ENCODE peak calls at places on chromosomes 7 and 10, in nine cellular contexts. J is NCI-H1092; P is stimulated activated CD8-positive, alpha-beta memory T cell treated with anti-CD3 and anti-CD28 coated beads, Interleukin-4, amount 100 ng/mL, for 1 hour; E is hypothalamus; C is activated naive CD4-positive, alpha-beta T cell treated with anti-CD3 and anti-CD28 coated beads for 36 hours; S is T follicular helper cell; G is cortex of kidney; A is Daoy; M is aorta. T is an unnamed sample.

GRCh38 chr7:22452142-22452763 is 47.7 kb downstream of the STEAP1B start:
- DNase-seq in P (no peak), E (peak), M (no peak), C (peak), S (no peak), J (no peak), A (peak), G (no peak), T (peak)

GRCh38 chr7:43148161-43148731 is 35.8 kb downstream of the HECW1 start:
- DNase-seq in E (no peak), M (no peak), C (no peak), A (no peak), J (no peak), G (no peak), P (no peak), S (no peak), T (no peak)

GRCh38 chr10:21265622-21266021 is 259.9 kb downstream of the SKIDA1 start:
- DNase-seq in J (no peak), M (no peak), C (no peak), G (no peak), E (no peak), P (no peak), A (peak), S (no peak), T (no peak)

GRCh38 chr10:110793128-110793812 is 78.5 kb upstream of the PDCD4 start:
- DNase-seq in E (no peak), A (no peak), J (peak), S (no peak), P (no peak), G (no peak), M (no peak), C (no peak), T (no peak)

GRCh38 chr10:42973870-42974692 is 102.8 kb upstream of the RET start:
- DNase-seq in G (no peak), A (no peak), J (no peak), C (no peak), E (no peak), M (no peak), S (no peak), P (no peak), T (no peak)

GRCh38 chr7:26443761-26444160 is 152.1 kb downstream of the SNX10 start:
- DNase-seq in M (no peak), G (no peak), A (no peak), P (no peak), J (no peak), E (no peak), C (no peak), S (no peak), T (no peak)

GRCh38 chr10:43824934-43825333 is 176.3 kb upstream of the ZNF32 start:
- DNase-seq in C (no peak), S (no peak), G (no peak), P (no peak), M (peak), J (no peak), A (no peak), E (no peak), T (peak)

GRCh38 chr7:41156268-41156667 is 546.6 kb downstream of the INHBA start:
- DNase-seq in S (no peak), A (peak), G (no peak), M (no peak), C (no peak), P (no peak), E (no peak), J (no peak), T (no peak)

GRCh38 chr10:127374901-127375300 is 174.2 kb upstream of the NPS start:
- DNase-seq in M (no peak), S (no peak), G (no peak), J (no peak), E (no peak), A (no peak), P (no peak), C (no peak), T (no peak)

GRCh38 chr10:31062856-31063255 is 31.2 kb upstream of the ZNF438 start:
- DNase-seq in E (no peak), P (no peak), S (no peak), A (no peak), G (no peak), M (no peak), C (no peak), J (no peak), T (no peak)

GRCh38 chr7:20562461-20562860 is 53.0 kb upstream of the ABCB5 start:
- DNase-seq in C (no peak), A (no peak), M (no peak), E (no peak), P (no peak), S (no peak), G (no peak), J (no peak), T (no peak)

GRCh38 chr7:38630720-38631673 is at the start of gene AMPH:
- DNase-seq in G (no peak), E (peak), M (peak), J (peak), A (peak), P (no peak), S (no peak), C (peak), T (peak)

GRCh38 chr7:70183278-70183677 is 585.0 kb downstream of the AUTS2 start:
- DNase-seq in J (no peak), P (no peak), S (no peak), M (no peak), G (no peak), E (no peak), C (no peak), A (no peak), T (no peak)

GRCh38 chr7:138934861-138935260 is 46.3 kb downstream of the KIAA1549 start:
- DNase-seq in S (no peak), E (no peak), A (peak), M (no peak), C (no peak), G (no peak), J (no peak), P (no peak), T (no peak)

GRCh38 chr7:9149499-9150082 is 716.2 kb downstream of the NXPH1 start:
- DNase-seq in A (no peak), S (no peak), C (no peak), M (no peak), G (no peak), J (no peak), E (no peak), P (no peak), T (no peak)

GRCh38 chr7:41149576-41149975 is 553.3 kb downstream of the INHBA start:
- DNase-seq in S (no peak), E (no peak), G (no peak), A (no peak), P (no peak), C (no peak), M (no peak), J (no peak), T (no peak)

GRCh38 chr10:30063098-30063497 is 3.7 kb upstream of the JCAD start:
- DNase-seq in A (peak), E (no peak), G (no peak), P (no peak), C (no peak), S (no peak), M (no peak), J (no peak), T (no peak)

GRCh38 chr7:75830978-75831377 is 17.4 kb upstream of the CCL24 start:
- DNase-seq in G (no peak), J (no peak), S (no peak), P (no peak), A (no peak), E (no peak), M (no peak), C (no peak), T (no peak)

GRCh38 chr7:113404245-113404644 is 285.9 kb upstream of the SMIM30 start:
- DNase-seq in S (no peak), E (no peak), P (no peak), M (no peak), G (no peak), A (no peak), C (no peak), J (no peak), T (no peak)

GRCh38 chr10:79910836-79911235 is 38.1 kb downstream of the SFTPD start:
- DNase-seq in M (no peak), C (no peak), A (no peak), E (no peak), S (no peak), P (no peak), G (no peak), J (no peak), T (no peak)

GRCh38 chr7:11458736-11459483 is 373.1 kb downstream of the THSD7A start:
- DNase-seq in J (no peak), M (no peak), E (no peak), G (no peak), A (peak), S (no peak), P (no peak), C (no peak), T (no peak)

GRCh38 chr7:105656922-105657521 is 75.7 kb upstream of the EFCAB10 start:
- DNase-seq in M (no peak), S (peak), E (no peak), C (peak), G (no peak), J (no peak), P (peak), A (peak), T (no peak)

GRCh38 chr10:110353244-110354119 is 48.8 kb upstream of the SMNDC1 start:
- DNase-seq in C (peak), P (no peak), G (no peak), M (no peak), A (peak), J (no peak), S (peak), E (no peak), T (no peak)

GRCh38 chr7:47085491-47086275 is 496.2 kb downstream of the TNS3 start:
- DNase-seq in A (peak), C (no peak), M (no peak), S (no peak), J (no peak), P (no peak), G (no peak), E (no peak), T (no peak)

GRCh38 chr7:100247152-100247757 is 27.5 kb downstream of the PVRIG start:
- DNase-seq in E (no peak), A (peak), G (no peak), P (no peak), M (no peak), J (peak), S (no peak), C (no peak), T (no peak)

GRCh38 chr7:105006367-105007139 is 7.5 kb upstream of the KMT2E start:
- DNase-seq in E (no peak), P (no peak), A (no peak), G (no peak), J (no peak), C (no peak), M (no peak), S (no peak), T (no peak)

GRCh38 chr10:131444862-131445461 is 133.4 kb upstream of the TCERG1L start:
- DNase-seq in G (no peak), E (no peak), M (no peak), S (no peak), P (no peak), A (peak), J (no peak), C (no peak), T (no peak)

GRCh38 chr10:27822286-27822685 is 76.7 kb upstream of the MKX start:
- DNase-seq in E (no peak), J (no peak), G (no peak), A (peak), C (no peak), S (no peak), M (no peak), P (no peak), T (no peak)

GRCh38 chr10:35304649-35305048 is 31.7 kb upstream of the CCNY start:
- DNase-seq in C (no peak), E (no peak), M (no peak), P (no peak), S (no peak), J (no peak), A (no peak), G (no peak), T (no peak)

T was measured in left ventricle myocardium inferior.